ENCODE peak calls at places on chromosomes 7 and 10, in ten cellular contexts. A is ACHN; K is B cell; V is pancreas; D is activated naive CD4-positive, alpha-beta T cell treated with Interleukin-2 at 50 U/mL for 16 hours; H is cardiac septum; Y is AG08396; C is activated CD8-positive, alpha-beta memory T cell treated with anti-CD3 and anti-CD28 coated beads, Interleukin-2, amount 10 ng/mL, durations not matched to agents 7 days and 5 days; B is foreskin keratinocyte; X is astrocyte of the hippocampus. L is an unnamed sample.

GRCh38 chr10:85788570-85788969 is 578.0 kb downstream of the GRID1 start:
- DNase-seq in A (no peak), K (no peak), V (no peak), D (no peak), H (no peak), Y (no peak), C (no peak), B (no peak), X (no peak), L (no peak)

GRCh38 chr10:71278691-71279588 is 40.1 kb upstream of the SLC29A3 start:
- DNase-seq in A (no peak), K (no peak), V (no peak), D (no peak), H (no peak), Y (no peak), C (no peak), B (no peak), X (no peak), L (no peak)

GRCh38 chr10:689433-690226 is at the start of gene DIP2C:
- DNase-seq in A (peak; percentile 74), K (no peak), V (peak; percentile 88), D (no peak), H (no peak), Y (peak; percentile 98), C (no peak), B (peak; percentile 11), X (peak; percentile 95), L (peak; percentile 90)

GRCh38 chr10:86654411-86655172 is at the start of gene OPN4:
- DNase-seq in A (peak; percentile 82), K (no peak), V (peak; percentile 47), D (no peak), H (peak; percentile 41), Y (no peak), C (no peak), B (no peak), X (peak; percentile 34), L (no peak)

GRCh38 chr7:24778543-24779282 is 21.4 kb upstream of the GSDME start:
- DNase-seq in A (peak; percentile 33), K (no peak), V (no peak), D (no peak), H (no peak), Y (peak; percentile 72), C (no peak), B (no peak), X (peak; percentile 19), L (peak; percentile 97)

GRCh38 chr10:30000802-30001571 is 58.4 kb downstream of the JCAD start:
- DNase-seq in A (peak; percentile 7), K (no peak), V (no peak), D (no peak), H (no peak), Y (peak; percentile 69), C (no peak), B (peak; percentile 12), X (peak; percentile 96), L (peak; percentile 96)

GRCh38 chr10:30581779-30582380 is 47.7 kb downstream of the LYZL2 start:
- DNase-seq in A (peak; percentile 48), K (no peak), V (no peak), D (no peak), H (no peak), Y (peak; percentile 64), C (no peak), B (peak; percentile 21), X (peak; percentile 69), L (peak; percentile 61)

GRCh38 chr7:155449008-155449879 is 8.7 kb upstream of the EN2 start:
- DNase-seq in A (no peak), K (no peak), V (peak; percentile 52), D (no peak), H (no peak), Y (no peak), C (no peak), B (no peak), X (no peak), L (no peak)

L was measured in GM23248.